ENCODE peak calls at places on chromosomes 4 and X, in eight cellular contexts. P is left ventricle myocardium inferior, X is choroid plexus epithelial cell, U is IMR-90, I is fibroblast of lung, M is sigmoid colon, E is osteoblast, O is breast epithelium. B is an unnamed sample.

GRCh38 chr4:2790583-2791517 is 2.0 kb upstream of the SH3BP2 start:
- DNase-seq in I (no peak), M (peak), X (no peak), P (no peak), U (no peak), O (no peak), E (peak), B (no peak)

GRCh38 chr4:140020457-140021361 is 133.3 kb downstream of the MAML3 start:
- DNase-seq in P (no peak), X (peak), E (no peak), O (no peak), U (peak), I (peak), M (no peak), B (no peak)

GRCh38 chrX:16778545-16778944 is 7.7 kb upstream of the TXLNG start:
- DNase-seq in P (no peak), U (peak), X (no peak), E (peak), M (no peak), I (no peak), O (no peak), B (no peak)

GRCh38 chr4:140163029-140163810 is 9.2 kb upstream of the MAML3 start:
- DNase-seq in U (peak), X (peak), I (peak), E (peak), M (no peak), P (no peak), O (no peak), B (no peak)

GRCh38 chr4:98314791-98315565 is 53.8 kb downstream of the RAP1GDS1 start:
- DNase-seq in X (peak), I (peak), E (peak), O (no peak), U (peak), M (no peak), P (no peak), B (no peak)

GRCh38 chr4:4637710-4638109 is 95.9 kb upstream of the STX18 start:
- DNase-seq in P (no peak), X (no peak), I (no peak), U (no peak), E (no peak), O (no peak), M (no peak), B (no peak)

GRCh38 chrX:123277347-123277746 is 93.3 kb downstream of the GRIA3 start:
- DNase-seq in P (no peak), U (no peak), X (no peak), M (no peak), E (no peak), I (no peak), O (no peak), B (no peak)

GRCh38 chrX:11558972-11559371 is 106.7 kb downstream of the ARHGAP6 start:
- DNase-seq in I (no peak), E (peak), U (no peak), X (no peak), O (no peak), P (no peak), M (no peak), B (peak)

GRCh38 chrX:97065973-97066372 is 182.3 kb downstream of the RPA4 start:
- DNase-seq in E (no peak), M (no peak), P (no peak), O (no peak), X (peak), I (peak), U (peak), B (no peak)

GRCh38 chrX:66676990-66677389 is 38.1 kb upstream of the EDA2R start:
- DNase-seq in M (no peak), P (no peak), U (peak), O (no peak), I (peak), X (peak), E (no peak), B (no peak)

GRCh38 chr4:164847967-164848649 is 28.9 kb upstream of the APELA start:
- DNase-seq in I (no peak), X (no peak), U (no peak), M (no peak), E (no peak), P (no peak), O (no peak), B (no peak)

GRCh38 chrX:132594129-132594528 is 105.3 kb upstream of the MBNL3 start:
- DNase-seq in E (no peak), O (no peak), M (no peak), I (peak), U (no peak), P (no peak), X (no peak), B (no peak)

GRCh38 chr4:151236036-151236435 is 40.9 kb upstream of the PRSS48 start:
- DNase-seq in E (no peak), M (no peak), X (no peak), O (no peak), P (no peak), U (no peak), I (no peak), B (no peak)

GRCh38 chr4:109578846-109579245 is 18.8 kb downstream of the MCUB start:
- DNase-seq in P (no peak), I (no peak), E (no peak), O (no peak), U (no peak), X (no peak), M (no peak), B (no peak)

GRCh38 chrX:261858-262390 is 19.3 kb upstream of the PLCXD1 start:
- DNase-seq in E (peak), I (no peak), P (no peak), M (no peak), X (no peak), O (no peak), U (no peak), B (no peak)

GRCh38 chrX:137031517-137032377 is 2.0 kb downstream of the GPR101 start:
- DNase-seq in X (peak), M (no peak), I (peak), U (peak), P (no peak), O (no peak), E (peak), B (no peak)

GRCh38 chr4:174119051-174119450 is 164.4 kb downstream of the FBXO8 start:
- DNase-seq in U (peak), X (peak), O (no peak), M (no peak), P (no peak), E (no peak), I (peak), B (no peak)

GRCh38 chrX:150429577-150429976 is 66.5 kb downstream of the MAMLD1 start:
- DNase-seq in M (no peak), U (peak), O (no peak), X (peak), P (no peak), E (no peak), I (peak), B (no peak)

GRCh38 chr4:81724925-81725329 is 253.2 kb upstream of the RASGEF1B start:
- DNase-seq in M (peak), U (no peak), I (no peak), X (peak), P (peak), O (no peak), E (no peak), B (peak)

GRCh38 chr4:111066447-111066846 is 443.6 kb upstream of the PITX2 start:
- DNase-seq in M (no peak), O (no peak), P (no peak), X (no peak), E (no peak), U (peak), I (peak), B (no peak)

GRCh38 chr4:171118091-171118490 is 695.1 kb upstream of the GALNTL6 start:
- DNase-seq in O (no peak), M (no peak), X (peak), E (no peak), I (no peak), U (no peak), P (no peak), B (no peak)

GRCh38 chrX:20500171-20500865 is 233.6 kb upstream of the RPS6KA3 start:
- DNase-seq in U (no peak), M (no peak), E (no peak), P (no peak), I (no peak), O (no peak), X (no peak), B (no peak)

GRCh38 chr4:153151535-153152452 is 52.4 kb upstream of the TRIM2 start:
- DNase-seq in I (peak), P (no peak), O (peak), M (peak), U (peak), X (peak), E (no peak), B (peak)

DNA sequence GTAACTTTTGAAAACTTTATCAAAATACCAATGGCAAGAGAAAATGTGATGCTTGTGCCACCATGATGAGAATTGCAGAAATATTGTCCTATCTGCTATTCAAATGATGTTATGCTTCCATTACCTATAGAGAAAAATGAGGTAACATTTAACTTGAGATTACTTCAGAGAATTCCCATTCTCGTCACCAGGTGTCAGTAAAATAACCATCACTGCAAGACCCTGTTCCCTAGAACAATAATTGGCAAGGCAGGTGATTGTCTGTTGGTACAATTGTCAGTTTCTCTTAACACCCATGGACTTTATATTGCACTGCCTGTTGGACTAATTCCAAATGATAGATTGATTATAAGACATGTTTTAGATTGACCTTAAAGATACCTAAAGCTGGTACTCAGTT is 179.9 kb downstream of the GABRG1 start:
- DNase-seq in U (no peak), E (no peak), X (peak), I (no peak), P (no peak), O (no peak), M (no peak), B (no peak)
- TF ChIP-seq CTCF in U (no peak), E (no peak), X (no peak), I (no peak), P (no peak), O (no peak), M (no peak), B (no peak)

GRCh38 chr4:107825072-107825789 is 499 bp downstream of the SGMS2 start:
- DNase-seq in I (peak), O (peak), U (peak), P (no peak), X (peak), M (peak), E (peak), B (peak)

GRCh38 chr4:107826427-107826980 is 1.8 kb downstream of the SGMS2 start:
- DNase-seq in M (no peak), O (no peak), P (no peak), X (no peak), I (no peak), E (no peak), U (no peak), B (no peak)

GRCh38 chr4:107823870-107824366 is 814 bp upstream of the SGMS2 start:
- DNase-seq in X (no peak), O (no peak), P (no peak), I (no peak), M (no peak), U (no peak), E (no peak), B (no peak)

GRCh38 chr4:107828315-107828714 is 3.6 kb downstream of the SGMS2 start:
- DNase-seq in O (no peak), M (no peak), P (no peak), I (no peak), E (no peak), U (no peak), X (no peak), B (no peak)

DNA sequence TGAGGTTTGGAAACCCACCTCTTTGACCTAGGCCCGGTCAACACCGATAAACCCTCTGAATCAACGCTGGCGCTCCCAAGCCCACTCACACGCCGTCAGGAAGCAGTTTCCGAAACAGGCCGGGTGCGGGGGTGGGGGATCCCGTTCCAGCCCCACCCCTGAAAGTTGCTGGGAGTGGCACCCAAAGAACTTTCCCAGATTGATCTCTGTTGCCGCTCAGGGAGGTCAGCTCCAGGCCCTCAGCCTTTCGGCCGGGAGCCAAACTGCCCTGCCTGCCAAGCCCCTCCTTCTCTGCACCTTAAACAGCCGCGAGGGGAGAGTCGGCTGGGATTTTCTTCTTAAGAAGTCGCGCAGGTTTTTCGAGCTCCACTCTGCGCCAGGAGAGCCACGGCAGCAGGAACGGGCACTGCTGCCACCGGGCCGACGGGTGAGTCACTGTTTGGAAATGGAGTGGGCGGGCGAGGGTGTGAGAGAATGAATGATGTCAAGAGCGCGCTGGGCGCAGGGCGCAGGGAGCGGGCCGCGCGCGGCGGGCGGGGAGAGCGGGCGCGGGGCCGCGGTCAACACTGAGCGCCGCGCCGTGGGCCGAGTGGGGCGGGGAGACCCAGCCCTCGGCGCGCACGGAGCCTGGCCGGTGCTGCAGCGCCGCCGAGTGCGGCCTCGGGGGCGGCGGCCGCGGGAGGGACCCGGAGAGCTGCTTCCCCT is at the start of gene SGMS2:
- DNase-seq in M (peak), I (peak), E (peak), X (peak), O (peak), U (peak), P (peak), B (peak)
- TF ChIP-seq CTCF in M (no peak), I (no peak), E (no peak), X (no peak), O (no peak), U (no peak), P (no peak), B (no peak)

GRCh38 chrX:56563231-56564116 is at the start of gene UBQLN2:
- DNase-seq in E (peak), P (peak), X (peak), M (peak), I (peak), O (peak), U (peak), B (peak)
- TF ChIP-seq CTCF in E (peak), P (peak), X (peak), M (no peak), I (peak), O (no peak), U (peak), B (no peak)

GRCh38 chr4:175622887-175623286 is 189.2 kb downstream of the GPM6A start:
- DNase-seq in U (no peak), I (peak), O (no peak), M (no peak), X (no peak), P (no peak), E (no peak), B (no peak)
- TF ChIP-seq CTCF in U (no peak), I (no peak), O (no peak), M (no peak), X (no peak), P (no peak), E (no peak), B (no peak)